ENCODE peak calls at places on chromosomes 11 and 22, in five cellular contexts. V, H, S, U and F are unnamed samples.

GRCh38 chr11:116466231-116466630 is 306.6 kb downstream of the BUD13 start:
- DNase-seq in S (no peak), H (no peak), U (no peak), V (no peak), F (no peak)

GRCh38 chr11:61134801-61135257 is 26.4 kb downstream of the VPS37C start:
- DNase-seq in S (no peak), U (no peak), V (no peak), H (no peak), F (no peak)

GRCh38 chr11:74923125-74923524 is 25.8 kb downstream of the XRRA1 start:
- DNase-seq in H (no peak), S (no peak), U (no peak), V (no peak), F (no peak)

GRCh38 chr11:11582261-11582701 is 39.5 kb downstream of the GALNT18 start:
- DNase-seq in S (no peak), H (no peak), U (no peak), V (no peak), F (no peak)

GRCh38 chr11:121486054-121486453 is 33.3 kb upstream of the SORL1-AS1 start:
- DNase-seq in V (no peak), S (no peak), H (no peak), U (no peak), F (no peak)

GRCh38 chr11:64536396-64536935 is 54.6 kb upstream of the SLC22A12 start:
- DNase-seq in U (no peak), V (no peak), H (peak), S (no peak), F (no peak)

GRCh38 chr11:64249563-64250405 is 1.5 kb upstream of the PLCB3 start:
- DNase-seq in U (no peak), V (no peak), H (no peak), S (no peak), F (peak)

GRCh38 chr11:62839050-62840015 is at the start of gene WDR74:
- DNase-seq in V (peak), H (peak), S (peak), U (peak), F (peak)

GRCh38 chr11:130023204-130023603 is 20.6 kb upstream of the PRDM10 start:
- DNase-seq in H (peak), U (no peak), V (no peak), S (no peak), F (peak)

GRCh38 chr11:134592391-134592990 is 180.4 kb upstream of the B3GAT1 start:
- DNase-seq in U (no peak), H (no peak), S (no peak), V (no peak), F (peak)

GRCh38 chr11:3810951-3811350 is 2.6 kb downstream of the PGAP2 start:
- DNase-seq in H (no peak), S (no peak), U (no peak), V (no peak), F (no peak)

GRCh38 chr22:46336119-46337078 is 885 bp downstream of the TRMU start:
- DNase-seq in U (no peak), V (no peak), H (peak), S (no peak), F (no peak)

GRCh38 chr11:77175869-77176539 is 48.0 kb downstream of the MYO7A start:
- DNase-seq in V (no peak), U (no peak), H (no peak), S (no peak), F (peak)

GRCh38 chr11:96012086-96012824 is 88.3 kb upstream of the MTMR2 start:
- DNase-seq in S (peak), H (peak), U (no peak), V (no peak), F (peak)

GRCh38 chr11:93020248-93021088 is 51.0 kb downstream of the MTNR1B start:
- DNase-seq in H (peak), S (peak), V (peak), U (no peak), F (no peak)

GRCh38 chr11:42625757-42626156 is 686.0 kb upstream of the API5 start:
- DNase-seq in S (no peak), U (no peak), V (no peak), H (no peak), F (no peak)